ENCODE peak calls at places on chromosomes 11 and 22, in seven cellular contexts. X, Y, T, K, V, M and J are unnamed samples.

GRCh38 chr11:89521792-89522191 is 30.6 kb upstream of the NOX4 start:
- DNase-seq in M (no peak), V (no peak), X (no peak), T (no peak), Y (no peak), K (no peak), J (no peak)

GRCh38 chr11:56887940-56888339 is 100.8 kb upstream of the OR5AK2 start:
- DNase-seq in M (no peak), T (no peak), K (no peak), Y (no peak), V (no peak), X (no peak), J (no peak)

GRCh38 chr22:26849575-26849974 is 192.2 kb downstream of the MIAT start:
- DNase-seq in K (no peak), M (no peak), V (no peak), X (no peak), T (no peak), Y (no peak), J (no peak)

GRCh38 chr22:25067851-25068421 is 115.4 kb downstream of the KIAA1671 start:
- DNase-seq in V (no peak), K (no peak), X (no peak), M (no peak), T (peak; percentile 67), Y (no peak), J (peak; percentile 90)

GRCh38 chr22:26066534-26066933 is 102.7 kb upstream of the SEZ6L start:
- DNase-seq in K (peak; percentile 94), V (no peak), M (no peak), X (no peak), T (no peak), Y (no peak), J (no peak)

GRCh38 chr22:50169181-50169759 is 1.3 kb upstream of the PANX2 start:
- DNase-seq in X (no peak), M (peak; percentile 75), Y (no peak), T (peak; percentile 72), V (no peak), K (no peak), J (peak; percentile 75)

GRCh38 chr22:36577019-36577418 is 48.1 kb upstream of the EIF3D start:
- DNase-seq in K (no peak), M (no peak), T (no peak), Y (no peak), X (peak; percentile 78), V (no peak), J (no peak)

GRCh38 chr22:24430431-24431308 is 3.3 kb downstream of the ADORA2A start:
- DNase-seq in Y (no peak), M (peak; percentile 74), V (peak; percentile 63), X (no peak), T (peak; percentile 71), K (no peak), J (peak; percentile 79)

GRCh38 chr11:2393111-2393868 is 7.3 kb upstream of the TSSC4 start:
- DNase-seq in Y (no peak), V (no peak), M (peak; percentile 73), K (no peak), T (no peak), X (no peak), J (no peak)

GRCh38 chr11:122248939-122249338 is 132.9 kb upstream of the BLID start:
- DNase-seq in T (no peak), X (peak; percentile 88), Y (no peak), V (no peak), K (no peak), M (no peak), J (no peak)

GRCh38 chr22:37138879-37139561 is 10.7 kb downstream of the IL2RB start:
- DNase-seq in K (no peak), X (no peak), T (no peak), Y (no peak), V (no peak), M (no peak), J (no peak)

GRCh38 chr11:90836031-90836430 is 613.2 kb upstream of the CHORDC1 start:
- DNase-seq in X (no peak), M (no peak), K (no peak), T (no peak), Y (no peak), V (no peak), J (no peak)

GRCh38 chr11:46514370-46514769 is 79.5 kb downstream of the AMBRA1 start:
- DNase-seq in Y (no peak), M (no peak), V (no peak), T (no peak), K (no peak), X (no peak), J (no peak)

GRCh38 chr11:112412383-112412782 is 151.7 kb upstream of the PLET1 start:
- DNase-seq in M (no peak), K (no peak), X (peak; percentile 20), V (no peak), T (no peak), Y (no peak), J (no peak)

GRCh38 chr11:120182790-120183491 is 27.9 kb upstream of the OAF start:
- DNase-seq in X (no peak), M (peak; percentile 48), Y (peak; percentile 76), T (peak; percentile 86), V (peak; percentile 52), K (peak; percentile 36), J (peak; percentile 45)

GRCh38 chr11:2902784-2903671 is 17.5 kb upstream of the CDKN1C start:
- DNase-seq in M (no peak), X (no peak), V (no peak), T (no peak), Y (peak; percentile 80), K (no peak), J (peak; percentile 84)

GRCh38 chr11:129573161-129573560 is 197.5 kb downstream of the BARX2 start:
- DNase-seq in X (no peak), V (no peak), K (no peak), M (no peak), Y (no peak), T (no peak), J (no peak)

GRCh38 chr22:48198489-48199459 is 1436.3 kb downstream of the TBC1D22A start:
- DNase-seq in T (no peak), K (no peak), V (no peak), X (no peak), Y (no peak), M (no peak), J (no peak)

GRCh38 chr11:117458275-117459120 is 130.8 kb downstream of the CEP164 start:
- DNase-seq in V (no peak), K (no peak), M (no peak), Y (no peak), T (no peak), X (peak; percentile 76), J (peak; percentile 68)

GRCh38 chr11:88631497-88631896 is 294.0 kb upstream of the CTSC start:
- DNase-seq in V (no peak), T (no peak), X (peak; percentile 58), K (no peak), M (no peak), Y (no peak), J (no peak)

GRCh38 chr11:110855246-110855645 is 143.0 kb upstream of the ARHGAP20 start:
- DNase-seq in X (no peak), M (no peak), T (no peak), V (no peak), K (no peak), Y (no peak), J (no peak)

GRCh38 chr11:17230867-17231851 is 23.4 kb upstream of the PIK3C2A start:
- DNase-seq in T (no peak), X (no peak), K (no peak), M (no peak), Y (no peak), V (no peak), J (no peak)

GRCh38 chr11:69014084-69014935 is 1.3 kb upstream of the MRGPRF start:
- DNase-seq in T (no peak), K (peak; percentile 82), V (no peak), X (no peak), M (peak; percentile 91), Y (peak; percentile 86), J (peak; percentile 75)

GRCh38 chr11:86365566-86365965 is 9.1 kb upstream of the CCDC81 start:
- DNase-seq in Y (no peak), X (no peak), V (no peak), T (no peak), K (no peak), M (no peak), J (no peak)

GRCh38 chr11:114081641-114082414 is 22.3 kb downstream of the ZBTB16 start:
- DNase-seq in V (no peak), Y (no peak), X (no peak), M (no peak), T (no peak), K (no peak), J (no peak)

GRCh38 chr11:65382036-65382803 is at the start of gene SLC25A45:
- DNase-seq in K (peak; percentile 94), X (peak; percentile 100), M (peak; percentile 98), Y (peak; percentile 78), T (peak; percentile 98), V (peak; percentile 96), J (peak; percentile 97)

GRCh38 chr11:44760917-44761545 is 34.3 kb downstream of the TSPAN18 start:
- DNase-seq in Y (no peak), M (no peak), T (no peak), V (no peak), K (no peak), X (peak; percentile 66), J (no peak)

GRCh38 chr11:111770581-111771134 is 4.5 kb upstream of the PPP2R1B start:
- DNase-seq in T (no peak), K (no peak), M (no peak), X (peak; percentile 39), Y (no peak), V (no peak), J (no peak)

GRCh38 chr11:8033312-8033715 is 46.2 kb downstream of the EIF3F start:
- DNase-seq in X (peak; percentile 56), M (peak; percentile 93), Y (peak; percentile 77), K (peak; percentile 62), V (peak; percentile 79), T (peak; percentile 91), J (peak; percentile 85)

GRCh38 chr11:132878111-132878510 is 654.2 kb downstream of the OPCML start:
- DNase-seq in X (no peak), M (no peak), Y (no peak), K (no peak), T (no peak), V (no peak), J (no peak)

GRCh38 chr11:74330065-74330858 is 18.8 kb upstream of the P4HA3 start:
- DNase-seq in K (no peak), T (no peak), Y (no peak), V (no peak), M (no peak), X (peak; percentile 61), J (no peak)

GRCh38 chr11:111815489-111815888 is 49.3 kb upstream of the PPP2R1B start:
- DNase-seq in Y (no peak), K (no peak), V (no peak), T (no peak), X (no peak), M (no peak), J (no peak)

GRCh38 chr11:67644042-67644441 is 4.5 kb upstream of the TBX10 start:
- DNase-seq in K (no peak), T (no peak), Y (peak; percentile 97), V (no peak), X (peak; percentile 30), M (no peak), J (no peak)